ENCODE peak calls at places on chromosomes 16 and 17, in five cellular contexts. C is fibroblast of the aortic adventitia, X is cardiac fibroblast, M is lung, O is right atrium auricular region. R is an unnamed sample.

GRCh38 chr16:81166417-81167300 is 70.5 kb upstream of the GCSH start:
- DNase-seq in C (no peak), X (no peak), M (no peak), O (no peak), R (no peak)

GRCh38 chr17:34706029-34706428 is 126.6 kb downstream of the TMEM132E start:
- DNase-seq in C (peak), X (peak), M (no peak), O (no peak), R (no peak)

GRCh38 chr17:63420868-63421680 is 25.0 kb downstream of the CYB561 start:
- DNase-seq in C (no peak), X (no peak), M (no peak), O (no peak), R (peak)

GRCh38 chr17:76685846-76686245 is 24.9 kb downstream of the MXRA7 start:
- DNase-seq in C (no peak), X (no peak), M (no peak), O (no peak), R (no peak)

GRCh38 chr17:60354223-60354622 is 37.7 kb downstream of the USP32 start:
- DNase-seq in C (peak), X (peak), M (no peak), O (no peak), R (no peak)

GRCh38 chr17:31467502-31468256 is 76.2 kb downstream of the RAB11FIP4 start:
- DNase-seq in C (no peak), X (no peak), M (no peak), O (no peak), R (no peak)

GRCh38 chr17:35244345-35245195 is 1.7 kb downstream of the SLFN5 start:
- DNase-seq in C (peak), X (peak), M (peak), O (peak), R (peak)

GRCh38 chr17:62626719-62627218 is 701 bp upstream of the MRC2 start:
- DNase-seq in C (peak), X (peak), M (peak), O (peak), R (no peak)

GRCh38 chr16:6375471-6376075 is 957.1 kb upstream of the RBFOX1 start:
- DNase-seq in C (no peak), X (no peak), M (no peak), O (no peak), R (no peak)

GRCh38 chr16:3266873-3267537 is 10.6 kb upstream of the MEFV start:
- DNase-seq in C (peak), X (peak), M (no peak), O (no peak), R (no peak)

GRCh38 chr17:31148205-31148604 is 53.4 kb downstream of the NF1 start:
- DNase-seq in C (no peak), X (peak), M (no peak), O (no peak), R (no peak)

GRCh38 chr17:69579961-69580677 is 165.6 kb downstream of the MAP2K6 start:
- DNase-seq in C (no peak), X (no peak), M (no peak), O (no peak), R (no peak)

GRCh38 chr17:39064374-39064773 is 87.1 kb downstream of the PLXDC1 start:
- DNase-seq in C (peak), X (peak), M (no peak), O (no peak), R (no peak)

GRCh38 chr17:40319651-40320550 is 10.9 kb downstream of the RARA start:
- DNase-seq in C (no peak), X (no peak), M (peak), O (no peak), R (no peak)

GRCh38 chr16:29811896-29812665 is at the start of gene PRRT2:
- DNase-seq in C (peak), X (peak), M (no peak), O (no peak), R (peak)

GRCh38 chr16:1150511-1150982 is 2.4 kb upstream of the CACNA1H start:
- DNase-seq in C (peak), X (peak), M (no peak), O (no peak), R (no peak)

GRCh38 chr16:15857779-15858560 is 1.1 kb upstream of the MYH11 start:
- DNase-seq in C (peak), X (peak), M (no peak), O (no peak), R (peak)

GRCh38 chr17:56109811-56110210 is 43.5 kb upstream of the ANKFN1 start:
- DNase-seq in C (no peak), X (no peak), M (no peak), O (no peak), R (no peak)

GRCh38 chr17:59332890-59333377 is 1.5 kb downstream of the YPEL2 start:
- DNase-seq in C (peak), X (peak), M (peak), O (peak), R (no peak)

GRCh38 chr16:66925322-66925840 is at the start of gene RRAD:
- DNase-seq in C (peak), X (peak), M (peak), O (no peak), R (no peak)

GRCh38 chr17:51087072-51087757 is 33.5 kb downstream of the SPAG9 start:
- DNase-seq in C (peak), X (peak), M (no peak), O (no peak), R (no peak)

GRCh38 chr17:56300191-56300590 is 146.9 kb downstream of the ANKFN1 start:
- DNase-seq in C (no peak), X (no peak), M (no peak), O (no peak), R (no peak)

GRCh38 chr17:1137465-1137894 is 42.3 kb downstream of the ABR start:
- DNase-seq in C (no peak), X (peak), M (no peak), O (no peak), R (no peak)

GRCh38 chr16:71572497-71573116 is 4.3 kb downstream of the TAT start:
- DNase-seq in C (no peak), X (no peak), M (no peak), O (no peak), R (no peak)

GRCh38 chr16:75860654-75861053 is 134.4 kb upstream of the CPHXL start:
- DNase-seq in C (no peak), X (no peak), M (no peak), O (no peak), R (no peak)

GRCh38 chr16:6684076-6684673 is 648.5 kb upstream of the RBFOX1 start:
- DNase-seq in C (no peak), X (peak), M (no peak), O (no peak), R (no peak)

GRCh38 chr16:85488414-85488813 is 124.7 kb upstream of the GSE1 start:
- DNase-seq in C (no peak), X (no peak), M (no peak), O (no peak), R (no peak)

GRCh38 chr17:15291674-15292361 is 26.7 kb upstream of the PMP22 start:
- DNase-seq in C (peak), X (peak), M (peak), O (no peak), R (no peak)

GRCh38 chr16:85983064-85983463 is 84.1 kb downstream of the IRF8 start:
- DNase-seq in C (no peak), X (no peak), M (no peak), O (no peak), R (no peak)

GRCh38 chr17:64617125-64617780 is 44.9 kb downstream of the SMURF2 start:
- DNase-seq in C (no peak), X (no peak), M (no peak), O (no peak), R (no peak)

GRCh38 chr16:82884320-82884898 is 257.6 kb downstream of the CDH13 start:
- DNase-seq in C (no peak), X (no peak), M (no peak), O (no peak), R (peak)

DNA sequence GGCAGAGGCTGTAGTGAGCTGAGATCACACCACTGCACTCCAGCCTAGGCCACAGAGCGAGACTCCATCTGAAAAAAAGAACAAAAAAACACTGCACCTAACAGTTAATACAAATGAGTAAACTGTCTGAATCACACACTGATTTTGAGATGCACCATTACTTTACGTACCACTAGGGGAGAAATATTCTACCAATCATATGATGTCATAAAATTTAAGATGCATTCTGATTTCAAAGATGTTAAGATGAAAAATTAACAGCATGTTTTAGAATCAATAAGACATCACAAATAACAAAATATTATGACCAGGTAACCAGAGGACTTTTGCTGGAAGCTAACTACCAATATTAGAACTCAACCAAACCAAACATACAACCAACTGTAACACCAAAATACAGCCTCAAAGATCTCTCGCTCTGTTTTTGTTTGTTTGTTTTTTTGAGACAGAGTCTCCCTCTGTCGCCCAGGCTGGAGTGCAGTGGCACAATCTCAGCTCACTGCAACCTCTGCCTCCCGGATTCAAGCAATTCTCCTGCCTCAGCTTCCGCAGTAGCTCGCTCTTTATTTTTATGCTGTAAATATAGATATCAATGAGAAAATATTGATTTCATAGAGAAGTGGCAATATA is 31.6 kb downstream of the GLG1 start:
- DNase-seq in C (no peak), X (no peak), M (no peak), O (no peak), R (no peak)
- TF ChIP-seq CTCF in C (no peak), X (no peak), M (no peak), O (no peak), R (no peak)

DNA sequence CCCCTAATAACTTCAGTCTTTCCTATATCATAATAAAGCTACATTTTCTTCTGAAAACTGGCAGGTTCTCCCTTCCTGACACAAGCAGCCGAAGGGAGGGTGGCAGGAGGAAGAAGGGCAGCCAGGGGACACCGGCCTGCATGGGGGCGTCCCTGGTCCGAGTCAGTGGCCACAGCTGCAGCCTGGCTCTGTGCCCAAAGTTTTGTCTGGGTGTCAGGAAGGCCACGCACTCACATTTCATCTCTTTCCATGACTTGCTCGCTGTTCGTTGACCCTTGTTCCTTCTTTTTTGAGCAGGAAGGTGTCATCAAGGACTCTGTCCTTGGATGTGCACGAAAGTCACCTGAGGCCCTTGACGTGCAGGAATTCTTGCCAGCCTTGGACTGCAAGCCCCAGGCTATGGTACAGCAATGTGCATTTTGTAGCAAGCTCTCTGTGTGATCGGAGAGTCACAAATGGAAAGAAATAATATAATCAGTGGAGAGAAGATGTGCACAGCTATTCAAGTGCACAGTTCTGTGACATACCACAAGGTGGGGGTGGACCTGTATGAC is 93.3 kb downstream of the TNFRSF13B start:
- DNase-seq in C (no peak), X (no peak), M (no peak), O (peak), R (no peak)
- TF ChIP-seq CTCF in C (no peak), X (no peak), M (no peak), O (no peak), R (no peak)

DNA sequence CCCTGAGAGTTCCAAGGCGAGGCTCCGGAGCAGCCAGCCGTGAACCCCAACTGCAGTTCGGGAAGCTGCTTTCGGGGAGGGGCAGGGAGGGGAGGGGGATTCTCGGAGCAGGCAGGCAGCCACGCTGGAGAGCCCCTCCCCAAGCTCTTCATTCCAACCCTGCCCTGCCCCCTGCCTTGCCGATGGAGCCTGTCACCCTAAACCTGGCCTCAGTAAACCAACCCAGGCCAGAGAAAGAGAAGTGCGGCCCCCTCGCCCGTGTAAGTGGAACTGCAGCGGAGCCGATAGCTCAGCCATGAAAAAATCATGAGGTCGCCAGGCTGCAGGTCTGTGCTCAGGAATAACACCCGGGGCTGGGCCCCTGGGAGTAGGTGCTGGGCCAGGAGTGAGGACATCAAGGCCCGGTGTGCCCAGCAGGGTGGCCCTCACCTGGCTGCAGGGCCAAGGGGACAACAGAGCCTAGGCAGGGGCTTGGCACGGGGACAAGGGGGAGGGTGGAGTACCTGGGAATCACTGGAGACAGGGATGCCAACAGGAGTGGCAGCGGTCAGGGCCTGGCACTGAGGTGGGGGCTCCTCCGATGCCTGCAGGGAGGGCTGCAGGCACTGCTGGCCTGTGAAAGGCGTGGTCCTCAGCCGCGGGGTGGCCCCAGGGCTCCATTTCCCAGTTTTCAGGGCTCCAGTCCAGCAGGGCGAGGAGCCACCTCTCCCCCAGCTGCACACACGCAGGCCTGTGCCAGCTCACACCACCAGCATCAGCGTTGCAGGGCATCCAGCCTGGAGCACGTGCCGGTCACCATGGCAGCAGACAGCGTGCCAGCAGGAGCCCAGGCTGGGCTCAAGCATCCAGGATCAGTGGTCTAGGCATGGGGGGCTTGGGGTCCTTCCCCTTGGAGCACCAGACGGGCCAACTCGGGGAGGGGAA is 4.8 kb upstream of the FSCN2 start:
- DNase-seq in C (peak), X (no peak), M (no peak), O (no peak), R (no peak)
- TF ChIP-seq CTCF in C (peak), X (peak), M (no peak), O (peak), R (no peak)

GRCh38 chr16:17538942-17539341 is 68.2 kb upstream of the XYLT1 start:
- DNase-seq in C (no peak), X (no peak), M (no peak), O (no peak), R (no peak)
- TF ChIP-seq CTCF in C (no peak), X (no peak), M (no peak), O (no peak), R (no peak)

GRCh38 chr16:53156516-53156915 is 101.7 kb downstream of the CHD9 start:
- DNase-seq in C (no peak), X (peak), M (no peak), O (no peak), R (no peak)

GRCh38 chr16:53153130-53153529 is 98.3 kb downstream of the CHD9 start:
- DNase-seq in C (no peak), X (no peak), M (no peak), O (no peak), R (no peak)

GRCh38 chr16:53152321-53152720 is 97.5 kb downstream of the CHD9 start:
- DNase-seq in C (no peak), X (no peak), M (no peak), O (no peak), R (no peak)

GRCh38 chr16:53150769-53151168 is 96.0 kb downstream of the CHD9 start:
- DNase-seq in C (no peak), X (no peak), M (no peak), O (no peak), R (no peak)

GRCh38 chr16:53154513-53154912 is 99.7 kb downstream of the CHD9 start:
- DNase-seq in C (no peak), X (no peak), M (no peak), O (no peak), R (no peak)
- TF ChIP-seq CTCF in C (no peak), X (no peak), M (no peak), O (no peak), R (no peak)

GRCh38 chr17:42553161-42553818 is 567 bp downstream of the HSD17B1 start:
- DNase-seq in C (no peak), X (peak), M (no peak), O (no peak), R (no peak)
- TF ChIP-seq CTCF in C (no peak), X (peak), M (no peak), O (no peak), R (no peak)

DNA sequence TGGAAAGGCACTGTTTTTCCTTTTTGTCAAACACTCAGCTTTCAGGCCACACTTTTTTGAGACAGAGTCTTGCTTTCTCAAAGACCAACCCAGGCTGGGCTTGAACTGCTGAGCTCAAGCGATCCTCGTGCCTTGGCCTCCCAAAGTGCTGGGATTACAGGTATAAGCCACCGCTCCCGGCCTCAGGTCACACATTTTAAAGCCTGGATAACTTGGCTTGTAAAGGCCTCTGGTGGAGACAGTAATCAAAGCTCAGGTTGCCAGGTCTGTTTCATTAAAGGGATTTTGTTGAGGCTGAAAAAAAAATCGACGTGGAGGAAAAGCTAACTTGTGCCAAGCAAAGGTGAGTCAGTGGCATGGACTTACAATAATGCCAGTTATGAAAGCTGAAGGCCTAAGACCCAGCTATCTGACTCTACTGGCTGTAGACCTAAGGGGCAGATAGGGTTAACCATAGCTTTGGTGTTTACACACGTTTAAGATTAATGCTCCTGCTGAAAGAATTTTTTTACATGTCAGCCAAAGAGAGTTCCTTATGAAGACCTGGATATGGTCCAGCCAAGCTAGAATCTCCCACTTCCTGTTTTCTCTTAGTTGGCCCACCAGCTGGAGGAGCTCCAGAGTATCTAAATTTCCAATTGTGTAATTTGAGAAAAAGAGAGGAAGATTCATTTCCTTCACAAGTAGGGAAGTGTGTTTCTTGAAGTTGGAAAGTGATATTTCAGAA is 910 bp downstream of the NBR1 start:
- DNase-seq in C (peak), X (peak), M (no peak), O (peak), R (peak)
- TF ChIP-seq CTCF in C (peak), X (peak), M (peak), O (peak), R (peak)

GRCh38 chr16:4803479-4804243 is 1.2 kb upstream of the ROGDI start:
- DNase-seq in C (peak), X (peak), M (no peak), O (no peak), R (no peak)

GRCh38 chr16:4801962-4802658 is at the start of gene ROGDI:
- DNase-seq in C (peak), X (peak), M (peak), O (peak), R (no peak)

GRCh38 chr16:4802659-4803287 is 340 bp upstream of the ROGDI start:
- DNase-seq in C (peak), X (peak), M (peak), O (peak), R (peak)

GRCh38 chr16:4806280-4806679 is 3.8 kb upstream of the ROGDI start:
- DNase-seq in C (no peak), X (no peak), M (no peak), O (no peak), R (no peak)

DNA sequence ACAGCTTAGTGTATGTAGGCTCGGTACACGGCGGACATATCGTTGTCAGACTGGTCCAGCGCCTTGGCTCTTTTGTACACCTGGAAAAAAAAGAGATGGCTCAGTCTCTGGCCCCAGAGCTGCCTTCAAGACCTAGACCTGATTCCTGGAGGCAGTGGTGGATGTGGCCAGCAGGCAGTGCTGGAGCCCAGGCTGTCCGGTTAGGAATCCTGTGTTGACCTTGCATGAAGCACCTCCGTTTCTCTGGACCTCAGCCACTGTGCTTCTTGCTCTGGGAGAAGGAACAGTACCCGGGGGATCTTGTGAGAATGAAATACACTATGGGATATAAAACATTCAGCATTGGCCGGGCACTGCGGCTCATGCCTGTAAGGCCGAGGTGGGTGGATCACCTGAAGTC is 2.8 kb upstream of the ROGDI start:
- DNase-seq in C (no peak), X (no peak), M (no peak), O (no peak), R (no peak)
- TF ChIP-seq CTCF in C (no peak), X (no peak), M (no peak), O (peak), R (no peak)